ENCODE peak calls at places on chromosomes 1 and 21, in ten cellular contexts. A is tibial artery, B is mucosa of descending colon, Q is breast epithelium, I is colonic mucosa, H is ovary, P is left ventricle myocardium inferior, X is A673, Z is adrenal gland, D is kidney. G is an unnamed sample. For H3K36me3, the result is how much of the 10 kb centered on the place peaks cover.

GRCh38 chr1:91742848-91743292 is 143.1 kb downstream of the TGFBR3 start:
- DNase-seq in A (peak), B (no peak), Q (no peak), I (no peak), H (peak), P (peak), X (no peak), Z (peak), D (no peak), G (no peak)

GRCh38 chr1:150777544-150777943 is 12.0 kb upstream of the CTSS start:
- DNase-seq in A (no peak), B (no peak), Q (no peak), I (no peak), H (no peak), P (no peak), X (no peak), Z (no peak), D (no peak), G (no peak)

GRCh38 chr1:47996060-47996405 is 1.2 kb downstream of the TRABD2B start:
- DNase-seq in A (no peak), B (no peak), Q (no peak), I (no peak), H (no peak), P (no peak), X (no peak), Z (no peak), D (no peak), G (no peak)

GRCh38 chr21:21668198-21668597 is 670.0 kb downstream of the NCAM2 start:
- DNase-seq in A (no peak), B (no peak), Q (no peak), I (no peak), H (no peak), P (no peak), X (no peak), Z (no peak), D (no peak), G (no peak)

GRCh38 chr1:76010802-76011201 is 63.7 kb upstream of the ST6GALNAC3 start:
- DNase-seq in A (no peak), B (no peak), Q (no peak), I (no peak), H (no peak), P (no peak), X (no peak), Z (no peak), D (no peak), G (no peak)

GRCh38 chr1:153791856-153792253 is 16.6 kb downstream of the SLC27A3 start:
- DNase-seq in A (peak), B (peak), Q (no peak), I (no peak), H (no peak), P (no peak), X (no peak), Z (no peak), D (peak), G (no peak)

GRCh38 chr1:16978589-16979474 is 1.6 kb downstream of the MFAP2 start:
- DNase-seq in A (peak), B (no peak), Q (no peak), I (peak), H (peak), P (peak), X (no peak), Z (no peak), D (peak), G (peak)

GRCh38 chr1:198449281-198449680 is 91.2 kb downstream of the ATP6V1G3 start:
- DNase-seq in A (no peak), B (no peak), Q (no peak), I (no peak), H (no peak), P (no peak), X (no peak), Z (no peak), D (no peak), G (no peak)

GRCh38 chr1:184143449-184143848 is 91.9 kb downstream of the TSEN15 start:
- DNase-seq in A (no peak), B (no peak), Q (no peak), I (no peak), H (no peak), P (no peak), X (peak), Z (no peak), D (no peak), G (no peak)

GRCh38 chr1:154696001-154696400 is 88.0 kb upstream of the ADAR start:
- DNase-seq in A (no peak), B (no peak), Q (no peak), I (no peak), H (no peak), P (no peak), X (peak), Z (no peak), D (no peak), G (no peak)

GRCh38 chr1:47997289-47998200 is at the start of gene TRABD2B:
- DNase-seq in A (peak), B (peak), Q (peak), I (peak), H (peak), P (peak), X (peak), Z (peak), D (peak), G (peak)

GRCh38 chr21:46229923-46230260 is 1.3 kb upstream of the LSS start:
- DNase-seq in A (no peak), B (no peak), Q (no peak), I (no peak), H (no peak), P (no peak), X (no peak), Z (no peak), D (no peak), G (no peak)

GRCh38 chr21:36835383-36835795 is 131.1 kb downstream of the HLCS start:
- DNase-seq in A (no peak), B (peak), Q (no peak), I (peak), H (no peak), P (peak), X (peak), Z (no peak), D (no peak), G (no peak)

GRCh38 chr1:185672719-185673360 is 61.4 kb upstream of the HMCN1 start:
- DNase-seq in A (peak), B (no peak), Q (no peak), I (no peak), H (no peak), P (no peak), X (no peak), Z (no peak), D (no peak), G (no peak)

GRCh38 chr1:11979453-11979817 is 809 bp upstream of the MFN2 start:
- DNase-seq in A (no peak), B (no peak), Q (no peak), I (no peak), H (no peak), P (no peak), X (peak), Z (no peak), D (peak), G (peak)

GRCh38 chr1:224182057-224182865 is 779 bp upstream of the DEGS1 start:
- DNase-seq in A (no peak), B (peak), Q (no peak), I (peak), H (no peak), P (no peak), X (no peak), Z (no peak), D (no peak), G (no peak)

GRCh38 chr1:52403566-52404115 is 582 bp downstream of the ORC1 start:
- DNase-seq in A (no peak), B (no peak), Q (no peak), I (peak), H (no peak), P (no peak), X (peak), Z (peak), D (no peak), G (no peak)

GRCh38 chr1:9265966-9266365 is 26.7 kb upstream of the SPSB1 start:
- DNase-seq in A (no peak), B (no peak), Q (no peak), I (no peak), H (no peak), P (no peak), X (no peak), Z (no peak), D (no peak), G (no peak)

GRCh38 chr1:8314346-8315280 is 3.3 kb upstream of the SLC45A1 start:
- DNase-seq in A (peak), B (peak), Q (peak), I (peak), H (peak), P (peak), X (peak), Z (peak), D (no peak), G (peak)

GRCh38 chr1:179341943-179342547 is 23.7 kb upstream of the AXDND1 start:
- DNase-seq in A (no peak), B (no peak), Q (no peak), I (no peak), H (no peak), P (no peak), X (no peak), Z (no peak), D (no peak), G (no peak)

GRCh38 chr1:170357750-170358149 is 174.2 kb upstream of the GORAB start:
- DNase-seq in A (no peak), B (no peak), Q (no peak), I (no peak), H (no peak), P (no peak), X (no peak), Z (no peak), D (no peak), G (no peak)

GRCh38 chr1:184160942-184161698 is 109.6 kb downstream of the TSEN15 start:
- DNase-seq in A (peak), B (no peak), Q (no peak), I (no peak), H (no peak), P (no peak), X (peak), Z (no peak), D (no peak), G (no peak)

GRCh38 chr1:84298336-84298687 is 3.2 kb upstream of the SAMD13 start:
- DNase-seq in A (peak), B (peak), Q (no peak), I (peak), H (peak), P (peak), X (peak), Z (peak), D (peak), G (peak)

GRCh38 chr1:25566730-25567341 is 23.4 kb downstream of the LDLRAP1 start:
- DNase-seq in A (peak), B (no peak), Q (peak), I (no peak), H (peak), P (peak), X (no peak), Z (no peak), D (no peak), G (peak)

GRCh38 chr1:18934205-18935000 is 22.1 kb downstream of the IFFO2 start:
- DNase-seq in A (no peak), B (peak), Q (no peak), I (no peak), H (no peak), P (no peak), X (no peak), Z (no peak), D (peak), G (no peak)

GRCh38 chr21:46347203-46347550 is 23.2 kb downstream of the PCNT start:
- DNase-seq in A (no peak), B (no peak), Q (no peak), I (no peak), H (no peak), P (no peak), X (no peak), Z (peak), D (no peak), G (no peak)

GRCh38 chr1:205913451-205914204 is 29.6 kb downstream of the SLC26A9 start:
- DNase-seq in A (peak), B (no peak), Q (no peak), I (no peak), H (peak), P (peak), X (peak), Z (peak), D (no peak), G (no peak)

GRCh38 chr1:205360166-205360565 is 3.4 kb upstream of the KLHDC8A start:
- DNase-seq in A (no peak), B (no peak), Q (no peak), I (no peak), H (peak), P (no peak), X (no peak), Z (peak), D (no peak), G (no peak)

GRCh38 chr1:226827458-226827857 is 43.0 kb upstream of the PSEN2 start:
- DNase-seq in A (peak), B (peak), Q (no peak), I (peak), H (peak), P (peak), X (no peak), Z (no peak), D (no peak), G (peak)

GRCh38 chr1:107135466-107135865 is 5.4 kb upstream of the NTNG1 start:
- DNase-seq in A (no peak), B (no peak), Q (no peak), I (no peak), H (no peak), P (no peak), X (peak), Z (no peak), D (no peak), G (no peak)

GRCh38 chr1:87958711-87959110 is 630.0 kb downstream of the LMO4 start:
- DNase-seq in A (no peak), B (no peak), Q (no peak), I (no peak), H (no peak), P (no peak), X (no peak), Z (no peak), D (no peak), G (no peak)

GRCh38 chr1:222788328-222789156 is 26.3 kb upstream of the DISP1 start:
- DNase-seq in A (no peak), B (no peak), Q (no peak), I (no peak), H (no peak), P (no peak), X (no peak), Z (no peak), D (no peak), G (no peak)

GRCh38 chr1:104706631-104707147 is 957.0 kb downstream of the AMY1C start:
- DNase-seq in A (no peak), B (no peak), Q (no peak), I (no peak), H (no peak), P (no peak), X (no peak), Z (no peak), D (no peak), G (no peak)

GRCh38 chr1:181043025-181043880 is 9.5 kb downstream of the MR1 start:
- DNase-seq in A (peak), B (peak), Q (no peak), I (peak), H (no peak), P (no peak), X (no peak), Z (no peak), D (no peak), G (no peak)

GRCh38 chr1:80392529-80392928 is 1386.0 kb upstream of the ADGRL4 start:
- DNase-seq in A (no peak), B (no peak), Q (no peak), I (no peak), H (no peak), P (no peak), X (no peak), Z (no peak), D (no peak), G (no peak)

GRCh38 chr1:237864338-237865244 is 26.1 kb downstream of the ZP4 start:
- DNase-seq in A (peak), B (peak), Q (no peak), I (peak), H (peak), P (peak), X (peak), Z (peak), D (peak), G (peak)

GRCh38 chr1:117566556-117566955 is 39.3 kb upstream of the TENT5C start:
- DNase-seq in A (no peak), B (no peak), Q (no peak), I (no peak), H (no peak), P (no peak), X (no peak), Z (no peak), D (no peak), G (no peak)

GRCh38 chr1:13823126-13823880 is 123.3 kb downstream of the PRDM2 start:
- DNase-seq in A (no peak), B (no peak), Q (no peak), I (peak), H (peak), P (no peak), X (no peak), Z (peak), D (no peak), G (no peak)

GRCh38 chr1:22952694-22953391 is 19.8 kb downstream of the LACTBL1 start:
- DNase-seq in A (no peak), B (no peak), Q (peak), I (no peak), H (no peak), P (no peak), X (peak), Z (no peak), D (no peak), G (no peak)

DNA sequence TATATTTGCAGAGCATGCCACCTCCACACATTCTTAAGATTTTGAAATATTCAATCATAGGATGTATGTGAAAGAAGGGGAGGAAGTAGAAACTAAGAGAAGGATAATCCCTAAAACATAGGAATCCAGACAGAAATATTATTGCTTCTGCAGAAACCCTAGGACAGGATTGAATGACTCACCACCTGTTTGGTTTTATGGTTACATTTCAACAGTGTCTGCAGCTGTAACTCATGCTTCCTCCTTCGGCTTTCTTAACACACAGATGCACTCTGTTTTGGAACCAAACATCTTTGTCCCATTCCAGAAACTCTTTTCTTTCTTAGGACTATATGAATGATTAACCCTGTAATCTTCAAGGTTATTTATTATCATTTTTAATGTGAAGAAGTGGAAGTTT is 20.7 kb downstream of the RGS7 start:
- DNase-seq in A (no peak), B (no peak), Q (no peak), I (no peak), H (no peak), P (no peak), X (no peak), Z (no peak), D (no peak), G (no peak)
- H3K36me3 ChIP-seq in A (under half), B (under half), Q (under half), I (under half), H (under half), P (under half), X (under half), Z (under half), D (under half), G (under half)

GRCh38 chr21:43718872-43719747 is at the start of gene PDXK:
- DNase-seq in A (peak), B (peak), Q (peak), I (peak), H (peak), P (peak), X (peak), Z (peak), D (peak), G (peak)
- TF ChIP-seq CTCF in A (no peak), B (no peak), Q (no peak), I (no peak), H (no peak), P (no peak), X (peak), Z (no peak), D (peak), G (peak)

GRCh38 chr1:31054958-31055481 is 10.5 kb downstream of the PUM1 start:
- DNase-seq in A (no peak), B (no peak), Q (no peak), I (no peak), H (no peak), P (no peak), X (no peak), Z (no peak), D (no peak), G (no peak)
- H3K36me3 ChIP-seq in A (under half), B (under half), Q (under half), I (under half), H (under half), P (under half), X (half or more), Z (under half), D (under half), G (under half)

DNA sequence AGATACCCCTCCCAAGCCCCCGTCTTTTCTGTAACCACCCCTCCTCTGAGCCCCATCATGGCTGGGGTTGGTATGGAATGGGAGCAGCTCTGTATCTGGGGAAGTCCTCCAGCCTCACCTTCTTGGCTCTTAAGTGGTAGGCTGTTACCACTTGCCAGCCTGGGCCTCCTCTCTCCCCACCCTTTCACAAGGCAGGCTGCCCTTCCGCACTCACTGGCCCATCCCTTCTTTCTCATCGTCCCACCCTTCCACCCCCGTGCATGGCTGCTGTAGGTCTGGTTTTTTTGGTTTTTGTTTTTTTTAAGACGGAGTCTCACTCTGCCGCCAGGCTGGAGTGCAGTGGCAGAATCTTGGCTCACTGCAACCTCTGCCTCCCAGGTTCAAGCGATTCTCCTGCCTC is 5.2 kb downstream of the CYB561D1 start:
- DNase-seq in A (no peak), B (no peak), Q (no peak), I (no peak), H (peak), P (no peak), X (no peak), Z (no peak), D (no peak), G (no peak)
- TF ChIP-seq CTCF in A (no peak), B (no peak), Q (no peak), I (no peak), H (no peak), P (no peak), X (no peak), Z (no peak), D (no peak), G (no peak)

DNA sequence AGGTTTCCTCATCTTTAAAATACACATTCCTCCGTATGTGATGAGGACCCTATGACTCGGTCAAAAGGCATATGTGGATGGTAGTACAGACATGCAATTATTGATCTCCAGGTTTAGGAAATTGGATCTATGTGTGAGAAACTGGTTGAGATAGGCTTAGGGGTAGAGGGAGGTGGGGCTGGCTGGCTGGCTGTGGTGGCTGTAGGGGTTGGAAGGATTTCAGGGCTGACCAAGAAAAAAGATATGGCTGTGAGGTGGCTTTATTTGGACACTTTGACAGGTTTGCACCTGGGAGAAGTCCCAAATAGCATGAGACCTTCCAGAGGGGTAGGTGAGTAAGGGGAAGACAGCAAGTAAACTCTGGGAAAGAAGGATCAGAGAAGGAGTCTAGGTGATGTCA is 39.6 kb upstream of the ADAM30 start:
- DNase-seq in A (no peak), B (no peak), Q (no peak), I (no peak), H (no peak), P (no peak), X (no peak), Z (no peak), D (no peak), G (no peak)
- H3K36me3 ChIP-seq in A (half or more), B (under half), Q (under half), I (under half), H (under half), P (half or more), X (half or more), Z (half or more), D (under half), G (under half)

DNA sequence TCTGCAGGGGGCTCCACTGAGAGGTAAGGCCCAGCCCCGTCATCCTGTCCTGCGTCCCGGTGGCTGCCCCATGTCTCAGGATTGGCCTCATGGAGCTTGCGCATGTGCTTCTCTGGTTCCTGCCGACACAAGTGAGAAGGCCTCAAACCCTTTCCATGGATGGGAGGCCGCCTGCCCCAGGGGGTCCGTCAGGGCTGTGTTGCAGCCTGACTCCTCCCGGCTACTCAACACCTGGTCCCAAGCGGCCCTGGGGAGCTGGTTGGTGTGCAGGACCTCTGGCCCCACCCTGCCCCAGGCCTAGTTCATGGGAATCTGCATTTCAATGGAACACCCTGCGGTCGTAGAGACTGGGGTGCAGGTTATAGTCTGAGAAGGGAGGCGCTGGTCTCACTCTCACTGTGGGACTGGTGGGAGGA is 21.1 kb upstream of the PDE9A start:
- DNase-seq in A (no peak), B (no peak), Q (peak), I (no peak), H (no peak), P (no peak), X (no peak), Z (no peak), D (peak), G (no peak)
- TF ChIP-seq CTCF in A (no peak), B (no peak), Q (no peak), I (no peak), H (no peak), P (no peak), X (no peak), Z (no peak), D (no peak), G (no peak)

GRCh38 chr1:112626887-112627286 is 7.3 kb downstream of the CAPZA1 start:
- DNase-seq in A (no peak), B (no peak), Q (no peak), I (no peak), H (no peak), P (no peak), X (no peak), Z (no peak), D (no peak), G (no peak)
- H3K36me3 ChIP-seq in A (under half), B (under half), Q (under half), I (under half), H (under half), P (under half), X (under half), Z (under half), D (under half), G (under half)

GRCh38 chr21:26769613-26770188 is 75.5 kb downstream of the ADAMTS1 start:
- DNase-seq in A (no peak), B (no peak), Q (no peak), I (no peak), H (no peak), P (no peak), X (peak), Z (no peak), D (no peak), G (peak)
- TF ChIP-seq CTCF in A (peak), B (no peak), Q (peak), I (peak), H (peak), P (peak), X (peak), Z (peak), D (peak), G (peak)

G was measured in tibial nerve.